ENCODE peak calls at places on chromosomes 2 and 18, in nine cellular contexts. L, T, B, U, C, E, S, V and A are unnamed samples.

GRCh38 chr2:145049475-145049874 is 529.6 kb upstream of the ZEB2 start:
- DNase-seq in B (no peak), C (no peak), L (no peak), E (no peak), U (no peak), V (no peak), T (no peak), S (no peak), A (no peak)

GRCh38 chr18:48790226-48790863 is 160.4 kb downstream of the SMAD7 start:
- DNase-seq in L (peak; percentile 81), E (no peak), B (no peak), V (peak; percentile 26), T (no peak), S (no peak), C (no peak), U (peak; percentile 91), A (no peak)

GRCh38 chr2:10344105-10345066 is 41.7 kb downstream of the HPCAL1 start:
- DNase-seq in C (no peak), B (peak; percentile 98), S (no peak), U (no peak), L (no peak), T (no peak), E (no peak), V (no peak), A (no peak)

GRCh38 chr2:142786922-142787702 is 90.4 kb upstream of the KYNU start:
- DNase-seq in L (no peak), E (no peak), S (no peak), C (no peak), U (no peak), B (no peak), T (no peak), V (no peak), A (no peak)

GRCh38 chr2:29113891-29114321 is 1.3 kb upstream of the CLIP4 start:
- DNase-seq in E (no peak), T (peak; percentile 20), U (no peak), B (peak; percentile 78), V (no peak), L (peak; percentile 85), S (peak; percentile 91), C (no peak), A (no peak)

GRCh38 chr18:57976230-57976773 is 67.7 kb upstream of the NEDD4L start:
- DNase-seq in S (no peak), T (peak; percentile 5), V (no peak), E (no peak), U (no peak), B (no peak), L (no peak), C (no peak), A (no peak)

GRCh38 chr2:51996569-51996917 is 964.6 kb upstream of the NRXN1 start:
- DNase-seq in B (no peak), U (no peak), E (no peak), V (no peak), T (no peak), L (no peak), S (no peak), C (no peak), A (no peak)

GRCh38 chr2:114807666-114808065 is 365.2 kb downstream of the DPP10 start:
- DNase-seq in V (no peak), L (no peak), S (peak; percentile 91), T (no peak), B (peak; percentile 22), C (no peak), E (no peak), U (no peak), A (no peak)

GRCh38 chr2:39550701-39551285 is 113.7 kb upstream of the MAP4K3 start:
- DNase-seq in L (peak; percentile 22), C (no peak), E (no peak), T (no peak), S (no peak), U (no peak), V (no peak), B (no peak), A (no peak)

GRCh38 chr2:240988571-240989271 is 9.7 kb upstream of the SNED1 start:
- DNase-seq in C (no peak), B (no peak), U (no peak), E (no peak), S (no peak), T (no peak), L (no peak), V (no peak), A (no peak)

GRCh38 chr2:190343500-190344274 is at the start of gene INPP1:
- DNase-seq in E (peak; percentile 72), V (no peak), L (peak; percentile 47), U (no peak), C (peak; percentile 5), S (no peak), B (peak; percentile 45), T (peak; percentile 34), A (peak; percentile 61)

GRCh38 chr2:118881490-118882129 is 34.2 kb upstream of the EN1 start:
- DNase-seq in B (peak; percentile 66), S (peak; percentile 41), C (peak; percentile 56), L (peak; percentile 25), V (peak; percentile 31), E (peak; percentile 75), U (no peak), T (peak; percentile 31), A (peak; percentile 91)

GRCh38 chr2:133596701-133597393 is 28.6 kb upstream of the NCKAP5 start:
- DNase-seq in B (no peak), S (no peak), U (no peak), V (no peak), C (no peak), E (no peak), T (no peak), L (no peak), A (no peak)

GRCh38 chr2:36812196-36812595 is 115.7 kb downstream of the VIT start:
- DNase-seq in E (no peak), B (peak; percentile 78), T (no peak), S (no peak), L (no peak), U (no peak), C (no peak), V (no peak), A (peak; percentile 82)

GRCh38 chr2:67945976-67946375 is 116.8 kb downstream of the C1D start:
- DNase-seq in T (no peak), L (no peak), C (no peak), E (no peak), S (peak; percentile 25), B (no peak), U (no peak), V (no peak), A (no peak)

GRCh38 chr2:176174382-176174834 is 14.1 kb upstream of the HOXD1 start:
- DNase-seq in C (no peak), S (no peak), B (peak; percentile 93), T (no peak), U (no peak), L (no peak), E (no peak), V (no peak), A (no peak)

GRCh38 chr18:50805732-50806131 is 14.1 kb downstream of the MRO start:
- DNase-seq in C (no peak), L (no peak), T (no peak), V (no peak), E (no peak), U (no peak), B (no peak), S (no peak), A (no peak)

GRCh38 chr2:105872830-105873229 is 128.1 kb downstream of the NCK2 start:
- DNase-seq in U (no peak), B (no peak), T (no peak), V (no peak), S (no peak), E (no peak), C (no peak), L (no peak), A (no peak)

GRCh38 chr2:99984781-99985525 is 157.4 kb downstream of the AFF3 start:
- DNase-seq in E (no peak), B (peak; percentile 33), L (no peak), C (no peak), T (no peak), S (no peak), V (no peak), U (peak; percentile 27), A (no peak)

GRCh38 chr2:172350844-172351480 is 76.4 kb upstream of the ITGA6 start:
- DNase-seq in B (no peak), L (no peak), S (peak; percentile 5), E (no peak), V (peak; percentile 36), U (no peak), C (no peak), T (no peak), A (no peak)

GRCh38 chr18:44325903-44326650 is 354.6 kb upstream of the SETBP1 start:
- DNase-seq in S (peak; percentile 0), T (no peak), L (peak; percentile 66), U (peak; percentile 39), E (no peak), V (no peak), B (peak; percentile 52), C (no peak), A (peak; percentile 61)